ENCODE peak calls at places on chromosomes 4 and X, in nine cellular contexts. R, N, X, T, A, M, Q, J and L are unnamed samples.
A peak's percentile ranks its signal among the peaks of the same experiment; 100 is the strongest.

GRCh38 chr4:110195561-110196205 is 2.7 kb downstream of the ELOVL6 start:
- DNase-seq in R (no peak), N (no peak), X (no peak), T (no peak), A (peak; percentile 3), M (no peak), Q (no peak), J (peak; percentile 10), L (peak; percentile 8)

GRCh38 chr4:11367371-11367770 is 61.3 kb downstream of the HS3ST1 start:
- DNase-seq in R (no peak), N (peak; percentile 93), X (peak; percentile 79), T (peak; percentile 79), A (peak; percentile 7), M (no peak), Q (peak; percentile 83), J (no peak), L (no peak)

GRCh38 chr4:21645776-21646175 is 302.8 kb downstream of the KCNIP4 start:
- DNase-seq in R (no peak), N (no peak), X (no peak), T (no peak), A (no peak), M (no peak), Q (no peak), J (no peak), L (no peak)

GRCh38 chr4:100098681-100099080 is 91.6 kb downstream of the DDIT4L start:
- DNase-seq in R (no peak), N (no peak), X (no peak), T (no peak), A (no peak), M (no peak), Q (no peak), J (no peak), L (no peak)

GRCh38 chr4:3193531-3194203 is 55.3 kb upstream of the MSANTD1 start:
- DNase-seq in R (no peak), N (no peak), X (no peak), T (no peak), A (peak; percentile 44), M (no peak), Q (no peak), J (peak; percentile 46), L (peak; percentile 32)

GRCh38 chr4:123381996-123382395 is 14.6 kb upstream of the SPRY1 start:
- DNase-seq in R (no peak), N (no peak), X (no peak), T (no peak), A (no peak), M (no peak), Q (no peak), J (no peak), L (no peak)

GRCh38 chr4:111512081-111512774 is 633.0 kb upstream of the FAM241A start:
- DNase-seq in R (no peak), N (no peak), X (no peak), T (no peak), A (peak; percentile 76), M (no peak), Q (no peak), J (no peak), L (peak; percentile 94)

GRCh38 chr4:184734758-184735157 is 862 bp upstream of the CENPU start:
- DNase-seq in R (no peak), N (no peak), X (no peak), T (no peak), A (no peak), M (no peak), Q (no peak), J (no peak), L (no peak)

GRCh38 chr4:41537267-41537890 is 578 bp upstream of the LIMCH1 start:
- DNase-seq in R (no peak), N (no peak), X (no peak), T (no peak), A (no peak), M (no peak), Q (no peak), J (no peak), L (no peak)

GRCh38 chr4:159016527-159017137 is 86.2 kb upstream of the RAPGEF2 start:
- DNase-seq in R (peak; percentile 51), N (no peak), X (no peak), T (no peak), A (no peak), M (no peak), Q (no peak), J (no peak), L (no peak)

GRCh38 chr4:168731006-168731636 is 234.3 kb downstream of the PALLD start:
- DNase-seq in R (no peak), N (no peak), X (no peak), T (no peak), A (no peak), M (no peak), Q (no peak), J (no peak), L (peak; percentile 47)

GRCh38 chr4:38001927-38002326 is 41.7 kb downstream of the PTTG2 start:
- DNase-seq in R (no peak), N (no peak), X (no peak), T (no peak), A (no peak), M (no peak), Q (no peak), J (no peak), L (no peak)

GRCh38 chr4:37995981-37996770 is 36.0 kb downstream of the PTTG2 start:
- DNase-seq in R (no peak), N (no peak), X (no peak), T (peak; percentile 64), A (no peak), M (no peak), Q (no peak), J (no peak), L (no peak)

GRCh38 chr4:37998225-37998624 is 38.0 kb downstream of the PTTG2 start:
- DNase-seq in R (no peak), N (no peak), X (no peak), T (no peak), A (no peak), M (no peak), Q (no peak), J (no peak), L (no peak)

GRCh38 chr4:38002451-38003071 is 42.4 kb downstream of the PTTG2 start:
- DNase-seq in R (no peak), N (no peak), X (no peak), T (no peak), A (peak; percentile 3), M (no peak), Q (no peak), J (no peak), L (peak; percentile 2)

GRCh38 chr4:37999000-37999745 is 39.0 kb downstream of the PTTG2 start:
- DNase-seq in R (no peak), N (no peak), X (no peak), T (no peak), A (no peak), M (no peak), Q (no peak), J (no peak), L (no peak)
- H3K4me1 ChIP-seq in R (peaks cover 5% of the 10 kb centered on the region), N (peaks cover 99% of the 10 kb centered on the region), X (no peaks in the 10 kb centered on the region), T (peaks cover 12% of the 10 kb centered on the region), A (no peaks in the 10 kb centered on the region), M (no peaks in the 10 kb centered on the region), Q (peaks cover 27% of the 10 kb centered on the region), J (peaks cover 11% of the 10 kb centered on the region), L (no peaks in the 10 kb centered on the region)

DNA sequence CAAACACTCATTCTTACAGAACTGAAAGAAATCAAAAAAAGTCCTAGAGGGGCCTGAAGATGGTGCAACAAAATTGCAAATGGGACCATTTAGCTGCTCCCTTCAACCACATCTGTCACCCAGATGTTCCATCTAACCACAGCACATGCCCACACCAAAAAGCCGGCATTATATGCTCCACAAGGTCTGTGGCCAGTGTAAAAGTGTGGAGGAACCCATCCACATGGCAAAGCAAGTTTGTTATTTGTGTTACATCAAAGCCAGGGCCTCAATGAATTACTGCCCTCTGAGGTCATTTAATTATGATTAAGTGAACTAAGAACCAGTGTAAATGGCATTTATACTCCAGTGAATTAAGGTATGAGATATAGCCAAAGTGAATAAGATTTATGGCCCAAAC is 48.8 kb upstream of the FGF16 start:
- DNase-seq in R (no peak), N (no peak), X (no peak), T (no peak), A (no peak), M (no peak), Q (no peak), J (no peak), L (no peak)
- H3K4me1 ChIP-seq in R (no peaks in the 10 kb centered on the region), N (no peaks in the 10 kb centered on the region), X (no peaks in the 10 kb centered on the region), T (no peaks in the 10 kb centered on the region), A (no peaks in the 10 kb centered on the region), M (no peaks in the 10 kb centered on the region), Q (no peaks in the 10 kb centered on the region), J (no peaks in the 10 kb centered on the region), L (no peaks in the 10 kb centered on the region)

DNA sequence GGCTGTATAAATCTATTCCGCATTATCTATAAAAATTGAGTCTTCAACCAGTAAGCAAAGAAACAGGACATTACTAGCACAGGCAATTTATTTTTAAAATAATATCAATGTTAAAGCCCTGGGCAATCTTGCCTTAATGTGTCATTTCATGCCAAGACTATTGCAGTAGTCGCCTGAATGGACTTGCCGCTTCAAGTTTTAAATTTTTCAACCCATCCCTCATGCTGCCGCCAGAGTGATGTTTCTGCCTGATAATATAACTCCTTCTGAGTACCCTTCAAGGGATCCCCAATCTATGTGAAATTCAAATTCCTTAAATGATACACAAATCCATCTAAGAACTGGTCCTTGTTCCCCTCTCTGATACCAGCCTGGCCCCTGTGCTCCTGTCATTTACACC is 66.9 kb downstream of the PRSS12 start:
- DNase-seq in R (no peak), N (no peak), X (no peak), T (no peak), A (no peak), M (no peak), Q (no peak), J (no peak), L (no peak)
- H3K4me1 ChIP-seq in R (no peaks in the 10 kb centered on the region), N (peaks cover 5% of the 10 kb centered on the region), X (no peaks in the 10 kb centered on the region), T (no peaks in the 10 kb centered on the region), A (no peaks in the 10 kb centered on the region), M (peaks cover 4% of the 10 kb centered on the region), Q (peaks cover 25% of the 10 kb centered on the region), J (peaks cover 16% of the 10 kb centered on the region), L (peaks cover 63% of the 10 kb centered on the region)

GRCh38 chr4:174494731-174495130 is 27.6 kb downstream of the HPGD start:
- DNase-seq in R (no peak), N (no peak), X (no peak), T (no peak), A (no peak), M (no peak), Q (no peak), J (no peak), L (no peak)

GRCh38 chr4:174494146-174494545 is 28.1 kb downstream of the HPGD start:
- DNase-seq in R (no peak), N (no peak), X (no peak), T (no peak), A (no peak), M (no peak), Q (no peak), J (no peak), L (no peak)

DNA sequence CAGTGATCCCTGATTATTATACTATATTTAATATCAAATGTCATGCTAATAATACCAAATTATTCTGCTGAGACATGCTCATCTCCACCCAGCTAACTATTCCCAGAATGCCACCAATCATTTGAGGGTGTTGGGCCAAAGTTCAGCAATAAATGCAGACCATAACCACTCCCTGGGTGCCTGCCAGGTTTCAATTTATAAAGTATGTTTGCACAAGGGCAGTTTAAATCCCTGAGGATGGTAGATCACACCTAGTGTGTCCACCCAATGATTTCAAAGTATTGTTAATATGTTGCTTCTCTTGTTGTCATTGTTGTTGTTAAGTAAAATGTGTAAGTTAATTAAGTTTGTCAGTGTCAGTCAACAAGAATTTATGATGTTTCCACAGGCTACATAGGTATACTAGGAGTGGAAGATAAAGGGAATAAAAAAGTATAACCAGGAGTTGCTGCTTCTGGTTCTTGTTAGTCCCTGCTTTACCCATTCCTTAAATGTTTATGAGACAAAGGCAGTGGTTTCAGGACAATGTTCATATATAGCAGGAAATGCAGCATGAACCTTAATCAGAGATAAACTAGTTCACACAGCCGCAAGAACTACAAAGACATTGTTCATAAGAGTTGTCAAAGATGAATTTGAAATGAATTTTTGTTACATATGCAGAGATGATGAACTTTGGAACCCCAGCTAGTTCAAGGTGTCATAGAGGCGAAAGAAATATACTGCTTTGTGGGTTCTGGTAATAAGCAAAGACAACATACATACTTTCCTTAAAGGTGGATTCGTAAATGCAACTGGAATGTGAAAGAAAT is 25.5 kb downstream of the HPGD start:
- DNase-seq in R (no peak), N (no peak), X (no peak), T (no peak), A (no peak), M (no peak), Q (no peak), J (no peak), L (no peak)
- H3K4me1 ChIP-seq in R (no peaks in the 10 kb centered on the region), N (peaks cover 50% of the 10 kb centered on the region), X (no peaks in the 10 kb centered on the region), T (no peaks in the 10 kb centered on the region), A (no peaks in the 10 kb centered on the region), M (no peaks in the 10 kb centered on the region), Q (no peaks in the 10 kb centered on the region), J (no peaks in the 10 kb centered on the region), L (no peaks in the 10 kb centered on the region)